ENCODE peak calls at places on chromosomes 7 and 10, in four cellular contexts. H is KG1; L is activated CD4-positive, alpha-beta T cell treated with anti-CD3 and anti-CD28 coated beads, Interleukin-2, amount 10 ng/mL, durations not matched to agents 7 days and 5 days; K is bronchial epithelial cell. X is an unnamed sample.

GRCh38 chr10:128693493-128694132 is 567.4 kb upstream of the MKI67 start:
- DNase-seq in H (no peak), L (no peak), K (no peak), X (no peak)

GRCh38 chr7:143884978-143885559 is 16.9 kb downstream of the TCAF1 start:
- DNase-seq in K (no peak), L (no peak), H (no peak), X (no peak)

GRCh38 chr7:16851829-16852228 is 30.0 kb downstream of the AGR3 start:
- DNase-seq in H (peak; percentile 30), L (no peak), K (peak; percentile 18), X (no peak)

GRCh38 chr7:159033956-159034938 is 110.4 kb downstream of the VIPR2 start:
- DNase-seq in K (no peak), H (no peak), L (no peak), X (no peak)

GRCh38 chr7:143387156-143387975 is 6.2 kb downstream of the ZYX start:
- DNase-seq in L (no peak), H (no peak), K (no peak), X (no peak)

GRCh38 chr10:30186371-30186875 is 127.0 kb upstream of the JCAD start:
- DNase-seq in H (no peak), L (no peak), K (no peak), X (no peak)

GRCh38 chr10:88986549-88987242 is 3.9 kb upstream of the FAS start:
- DNase-seq in H (no peak), K (peak; percentile 45), L (no peak), X (no peak)

GRCh38 chr7:64787295-64787694 is 6.9 kb upstream of the ZNF138 start:
- DNase-seq in H (no peak), L (no peak), K (no peak), X (no peak)

GRCh38 chr7:151795168-151795754 is 81.7 kb downstream of the PRKAG2 start:
- DNase-seq in L (peak; percentile 19), H (no peak), K (no peak), X (no peak)

GRCh38 chr7:155857141-155857540 is 44.9 kb upstream of the SHH start:
- DNase-seq in H (no peak), L (no peak), K (no peak), X (no peak)

GRCh38 chr7:70512144-70512543 is 619.8 kb upstream of the GALNT17 start:
- DNase-seq in L (no peak), H (no peak), K (no peak), X (no peak)

GRCh38 chr10:18216482-18216881 is 76.3 kb downstream of the CACNB2 start:
- DNase-seq in H (no peak), K (peak; percentile 13), L (no peak), X (no peak)

GRCh38 chr7:130791746-130792145 is 57.7 kb upstream of the KLF14 start:
- DNase-seq in K (no peak), L (no peak), H (no peak), X (no peak)

GRCh38 chr10:80509403-80510161 is 28.1 kb upstream of the SH2D4B start:
- DNase-seq in H (no peak), K (peak; percentile 82), L (no peak), X (no peak)

GRCh38 chr10:76621886-76622620 is 1015.6 kb downstream of the KCNMA1 start:
- DNase-seq in H (no peak), K (no peak), L (no peak), X (no peak)

GRCh38 chr10:110305767-110306451 is 1.2 kb upstream of the SMNDC1 start:
- DNase-seq in H (peak; percentile 39), L (peak; percentile 75), K (peak; percentile 91), X (no peak)

GRCh38 chr7:114481995-114482394 is 67.4 kb downstream of the FOXP2 start:
- DNase-seq in K (peak; percentile 91), L (no peak), H (no peak), X (peak; percentile 93)

GRCh38 chr10:106582291-106582690 is 582.2 kb downstream of the SORCS1 start:
- DNase-seq in H (no peak), L (no peak), K (peak; percentile 31), X (no peak)

GRCh38 chr7:128832880-128833147 is 2.6 kb downstream of the FLNC start:
- DNase-seq in K (no peak), H (no peak), L (no peak), X (no peak)

GRCh38 chr7:130936202-130936931 is 202.4 kb upstream of the KLF14 start:
- DNase-seq in K (no peak), L (no peak), H (no peak), X (no peak)

GRCh38 chr10:71223365-71224058 is 11.1 kb downstream of the UNC5B start:
- DNase-seq in H (no peak), K (no peak), L (no peak), X (no peak)

GRCh38 chr7:6395898-6396582 is 51.7 kb downstream of the DAGLB start:
- DNase-seq in K (no peak), H (no peak), L (no peak), X (no peak)

GRCh38 chr10:100395626-100396025 is 48.6 kb downstream of the SCD start:
- DNase-seq in K (no peak), H (no peak), L (no peak), X (no peak)

GRCh38 chr10:91665842-91666241 is 33.0 kb upstream of the PPP1R3C start:
- DNase-seq in H (no peak), L (no peak), K (no peak), X (no peak)

GRCh38 chr10:112858990-112859520 is 91.0 kb upstream of the TCF7L2 start:
- DNase-seq in H (no peak), K (no peak), L (no peak), X (no peak)

GRCh38 chr10:91891285-91892001 is 17.8 kb downstream of the FGFBP3 start:
- DNase-seq in H (no peak), L (no peak), K (peak; percentile 36), X (no peak)

GRCh38 chr7:98213296-98213873 is 2.1 kb downstream of the BHLHA15 start:
- DNase-seq in H (no peak), K (no peak), L (no peak), X (no peak)

GRCh38 chr10:77297370-77297692 is 340.3 kb downstream of the KCNMA1 start:
- DNase-seq in K (peak; percentile 56), L (no peak), H (no peak), X (no peak)

GRCh38 chr10:79242620-79243152 is 104.6 kb upstream of the PPIF start:
- DNase-seq in H (no peak), L (peak; percentile 62), K (peak; percentile 62), X (no peak)

GRCh38 chr10:11058014-11058413 is 40.3 kb downstream of the CELF2 start:
- DNase-seq in H (no peak), L (no peak), K (no peak), X (no peak)

GRCh38 chr7:106017657-106018056 is 54.6 kb downstream of the CDHR3 start:
- DNase-seq in L (no peak), K (no peak), H (no peak), X (no peak)

X was measured in SK-N-MC.